ENCODE peak calls at places on chromosomes 2 and 18, in eight cellular contexts. One of them, this sample, is unnamed.

GRCh38 chr2:67054725-67055124 is 342.4 kb upstream of the ETAA1 start:
- DNase-seq in cardiac fibroblast: no peak
- DNase-seq in right atrium auricular region: no peak
- DNase-seq in stomach: no peak
- DNase-seq in CD8-positive, alpha-beta T cell: no peak
- DNase-seq in AG09309: no peak
- DNase-seq in mammary epithelial cell: no peak
- DNase-seq in IMR-90: no peak
- DNase-seq in this sample: no peak

GRCh38 chr2:636649-637405 is 40.4 kb downstream of the TMEM18 start:
- DNase-seq in cardiac fibroblast: peak
- DNase-seq in right atrium auricular region: peak
- DNase-seq in stomach: peak
- DNase-seq in CD8-positive, alpha-beta T cell: peak
- DNase-seq in AG09309: no peak
- DNase-seq in mammary epithelial cell: peak
- DNase-seq in IMR-90: peak
- DNase-seq in this sample: peak

GRCh38 chr2:239576784-239577183 is 176.0 kb upstream of the HDAC4 start:
- DNase-seq in cardiac fibroblast: no peak
- DNase-seq in right atrium auricular region: no peak
- DNase-seq in stomach: no peak
- DNase-seq in CD8-positive, alpha-beta T cell: no peak
- DNase-seq in AG09309: no peak
- DNase-seq in mammary epithelial cell: no peak
- DNase-seq in IMR-90: no peak
- DNase-seq in this sample: no peak

GRCh38 chr2:234292205-234292954 is 204.5 kb downstream of the ARL4C start:
- DNase-seq in cardiac fibroblast: peak
- DNase-seq in right atrium auricular region: no peak
- DNase-seq in stomach: no peak
- DNase-seq in CD8-positive, alpha-beta T cell: peak
- DNase-seq in AG09309: no peak
- DNase-seq in mammary epithelial cell: no peak
- DNase-seq in IMR-90: no peak
- DNase-seq in this sample: no peak

GRCh38 chr2:196442211-196442610 is 197.3 kb upstream of the CCDC150 start:
- DNase-seq in cardiac fibroblast: no peak
- DNase-seq in right atrium auricular region: no peak
- DNase-seq in stomach: no peak
- DNase-seq in CD8-positive, alpha-beta T cell: no peak
- DNase-seq in AG09309: no peak
- DNase-seq in mammary epithelial cell: no peak
- DNase-seq in IMR-90: peak
- DNase-seq in this sample: no peak

GRCh38 chr2:230895536-230896345 is 29.3 kb downstream of the GPR55 start:
- DNase-seq in cardiac fibroblast: no peak
- DNase-seq in right atrium auricular region: no peak
- DNase-seq in stomach: peak
- DNase-seq in CD8-positive, alpha-beta T cell: no peak
- DNase-seq in AG09309: no peak
- DNase-seq in mammary epithelial cell: no peak
- DNase-seq in IMR-90: no peak
- DNase-seq in this sample: no peak

GRCh38 chr2:88599527-88599926 is 27.7 kb downstream of the EIF2AK3 start:
- DNase-seq in cardiac fibroblast: no peak
- DNase-seq in right atrium auricular region: no peak
- DNase-seq in stomach: no peak
- DNase-seq in CD8-positive, alpha-beta T cell: no peak
- DNase-seq in AG09309: no peak
- DNase-seq in mammary epithelial cell: no peak
- DNase-seq in IMR-90: no peak
- DNase-seq in this sample: no peak

GRCh38 chr2:113720167-113720566 is 36.3 kb downstream of the SLC35F5 start:
- DNase-seq in cardiac fibroblast: peak
- DNase-seq in right atrium auricular region: no peak
- DNase-seq in stomach: no peak
- DNase-seq in CD8-positive, alpha-beta T cell: no peak
- DNase-seq in AG09309: no peak
- DNase-seq in mammary epithelial cell: no peak
- DNase-seq in IMR-90: peak
- DNase-seq in this sample: no peak

GRCh38 chr2:714005-714741 is 37.0 kb upstream of the TMEM18 start:
- DNase-seq in cardiac fibroblast: peak
- DNase-seq in right atrium auricular region: no peak
- DNase-seq in stomach: peak
- DNase-seq in CD8-positive, alpha-beta T cell: peak
- DNase-seq in AG09309: peak
- DNase-seq in mammary epithelial cell: peak
- DNase-seq in IMR-90: peak
- DNase-seq in this sample: peak

GRCh38 chr18:53819671-53820070 is 404.8 kb downstream of the MBD2 start:
- DNase-seq in cardiac fibroblast: no peak
- DNase-seq in right atrium auricular region: no peak
- DNase-seq in stomach: no peak
- DNase-seq in CD8-positive, alpha-beta T cell: no peak
- DNase-seq in AG09309: no peak
- DNase-seq in mammary epithelial cell: no peak
- DNase-seq in IMR-90: no peak
- DNase-seq in this sample: no peak

GRCh38 chr18:23231340-23232021 is 96.2 kb downstream of the CABLES1 start:
- DNase-seq in cardiac fibroblast: peak
- DNase-seq in right atrium auricular region: peak
- DNase-seq in stomach: peak
- DNase-seq in CD8-positive, alpha-beta T cell: peak
- DNase-seq in AG09309: peak
- DNase-seq in mammary epithelial cell: peak
- DNase-seq in IMR-90: peak
- DNase-seq in this sample: peak

GRCh38 chr2:75428060-75428459 is 132.7 kb downstream of the EVA1A start:
- DNase-seq in cardiac fibroblast: no peak
- DNase-seq in right atrium auricular region: no peak
- DNase-seq in stomach: no peak
- DNase-seq in CD8-positive, alpha-beta T cell: no peak
- DNase-seq in AG09309: no peak
- DNase-seq in mammary epithelial cell: no peak
- DNase-seq in IMR-90: no peak
- DNase-seq in this sample: no peak

GRCh38 chr2:7031424-7032245 is 114.4 kb downstream of the RNF144A start:
- DNase-seq in cardiac fibroblast: peak
- DNase-seq in right atrium auricular region: no peak
- DNase-seq in stomach: peak
- DNase-seq in CD8-positive, alpha-beta T cell: peak
- DNase-seq in AG09309: no peak
- DNase-seq in mammary epithelial cell: peak
- DNase-seq in IMR-90: no peak
- DNase-seq in this sample: no peak

DNA sequence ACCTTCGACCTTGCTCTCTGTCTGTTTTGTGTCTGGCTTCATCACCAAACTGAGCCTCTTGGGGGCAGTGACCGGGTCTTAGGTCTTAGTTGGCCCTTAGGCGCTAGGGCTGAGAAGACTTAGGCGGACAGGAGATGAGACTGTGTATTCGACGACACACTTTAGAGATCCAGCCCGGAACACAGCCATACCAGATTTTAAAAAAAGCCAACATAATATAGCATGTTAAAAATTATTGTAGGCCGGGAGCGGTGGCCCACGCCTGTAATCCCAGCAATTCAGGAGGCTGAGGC is 9.5 kb upstream of the PROC start:
- DNase-seq in cardiac fibroblast: no peak
- DNase-seq in right atrium auricular region: no peak
- DNase-seq in stomach: no peak
- DNase-seq in CD8-positive, alpha-beta T cell: no peak
- DNase-seq in AG09309: no peak
- DNase-seq in mammary epithelial cell: no peak
- DNase-seq in IMR-90: no peak
- DNase-seq in this sample: no peak
- H3K4me3 ChIP-seq in cardiac fibroblast: no peak
- H3K4me3 ChIP-seq in right atrium auricular region: peak
- H3K4me3 ChIP-seq in stomach: peak
- H3K4me3 ChIP-seq in CD8-positive, alpha-beta T cell: no peak
- H3K4me3 ChIP-seq in AG09309: no peak
- H3K4me3 ChIP-seq in mammary epithelial cell: no peak
- H3K4me3 ChIP-seq in IMR-90: no peak
- H3K4me3 ChIP-seq in this sample: no peak

GRCh38 chr2:129748653-129749052 is 230.8 kb upstream of the RAB6C start:
- DNase-seq in cardiac fibroblast: no peak
- DNase-seq in right atrium auricular region: no peak
- DNase-seq in stomach: no peak
- DNase-seq in CD8-positive, alpha-beta T cell: no peak
- DNase-seq in AG09309: no peak
- DNase-seq in mammary epithelial cell: peak
- DNase-seq in IMR-90: no peak
- DNase-seq in this sample: no peak
- TF ChIP-seq CTCF in cardiac fibroblast: no peak
- TF ChIP-seq CTCF in right atrium auricular region: no peak
- TF ChIP-seq CTCF in stomach: no peak
- TF ChIP-seq CTCF in CD8-positive, alpha-beta T cell: no peak
- TF ChIP-seq CTCF in AG09309: no peak
- TF ChIP-seq CTCF in mammary epithelial cell: no peak
- TF ChIP-seq CTCF in IMR-90: no peak
- TF ChIP-seq CTCF in this sample: no peak

DNA sequence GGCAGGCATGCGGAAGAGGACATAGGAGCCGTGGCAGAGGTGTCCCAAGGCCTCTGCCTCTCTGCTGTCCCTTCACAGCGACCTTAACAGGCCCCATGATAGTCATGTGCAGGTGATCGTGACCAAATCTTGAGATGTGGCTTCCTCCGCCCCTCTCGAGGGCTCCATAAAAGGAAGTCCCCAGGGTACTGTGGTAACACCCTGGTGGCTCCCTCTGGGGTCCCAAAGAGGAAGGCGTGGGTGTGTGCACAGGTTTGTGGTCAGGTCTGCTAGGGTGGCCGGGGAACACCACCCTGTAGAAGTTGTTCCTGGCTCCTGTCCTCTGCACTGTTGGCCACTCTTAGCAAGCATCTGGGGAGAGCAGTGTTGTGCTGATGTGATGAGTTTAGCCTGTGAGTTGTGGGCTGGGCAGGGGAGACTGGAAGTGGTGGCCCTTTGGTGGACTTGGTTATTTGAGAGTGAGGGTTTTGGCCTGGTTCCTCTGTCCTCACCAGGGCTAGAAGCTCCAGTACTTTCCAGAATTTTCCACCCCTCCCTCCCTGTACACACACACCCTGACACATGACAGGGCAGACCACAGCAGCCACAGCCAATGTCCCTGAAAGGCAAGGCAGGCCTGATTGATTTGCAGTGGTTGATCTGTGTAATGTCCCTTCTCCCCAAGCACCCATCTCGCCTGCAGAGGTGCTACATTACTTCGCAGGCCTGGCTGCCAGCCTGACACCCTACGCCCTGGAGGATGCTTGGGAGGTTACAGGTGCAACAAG is 68.9 kb upstream of the BOD1L2 start:
- DNase-seq in cardiac fibroblast: no peak
- DNase-seq in right atrium auricular region: no peak
- DNase-seq in stomach: no peak
- DNase-seq in CD8-positive, alpha-beta T cell: peak
- DNase-seq in AG09309: no peak
- DNase-seq in mammary epithelial cell: no peak
- DNase-seq in IMR-90: no peak
- DNase-seq in this sample: no peak
- H3K4me3 ChIP-seq in cardiac fibroblast: no peak
- H3K4me3 ChIP-seq in right atrium auricular region: no peak
- H3K4me3 ChIP-seq in stomach: no peak
- H3K4me3 ChIP-seq in CD8-positive, alpha-beta T cell: no peak
- H3K4me3 ChIP-seq in AG09309: no peak
- H3K4me3 ChIP-seq in mammary epithelial cell: no peak
- H3K4me3 ChIP-seq in IMR-90: no peak
- H3K4me3 ChIP-seq in this sample: no peak

DNA sequence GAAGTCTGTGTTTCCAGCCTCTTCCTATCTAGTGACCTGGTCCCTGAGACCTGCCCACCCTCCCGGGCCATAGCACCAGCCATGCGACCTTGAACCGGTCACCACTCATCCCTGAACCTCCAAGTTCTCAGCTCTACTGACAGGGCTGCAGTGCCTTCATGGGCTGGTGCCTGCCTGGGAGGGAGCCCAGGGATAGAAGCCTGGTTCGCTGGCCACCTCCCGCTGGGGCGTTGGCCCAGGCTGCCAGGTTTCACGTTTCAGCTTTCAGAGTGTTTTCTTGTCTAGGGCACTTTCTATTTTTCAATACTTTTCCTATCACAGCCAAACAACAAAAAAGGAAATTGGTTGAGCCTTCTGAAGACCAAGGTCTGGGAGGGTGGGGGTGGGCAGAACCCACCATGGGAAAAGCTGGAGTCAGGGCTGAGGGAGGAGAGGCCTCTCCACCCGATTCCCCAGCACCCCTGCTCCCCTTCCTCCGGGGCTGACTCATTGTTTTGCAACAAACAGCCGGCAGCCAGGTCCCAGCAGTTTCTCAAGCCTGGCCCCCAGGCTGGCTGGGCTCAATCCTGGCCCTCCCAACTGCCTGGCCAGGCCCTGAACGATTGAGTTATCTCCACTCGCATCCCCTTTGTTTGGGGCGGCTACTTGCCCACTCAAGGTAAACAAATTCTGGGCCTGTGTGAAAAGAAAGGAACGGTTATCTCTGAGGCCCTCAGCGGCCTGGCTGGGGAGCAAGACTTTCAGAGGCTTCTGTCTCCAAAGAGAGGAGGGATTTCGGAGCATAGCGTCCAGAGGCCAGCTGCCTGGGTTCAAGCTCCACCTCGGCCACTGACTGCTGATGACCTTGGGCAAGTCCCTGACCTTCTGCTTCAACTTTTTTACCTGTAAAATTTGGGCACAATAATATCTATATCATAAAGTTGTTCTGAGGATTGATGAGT is 47.5 kb downstream of the ZFP36L2 start:
- DNase-seq in cardiac fibroblast: peak
- DNase-seq in right atrium auricular region: peak
- DNase-seq in stomach: peak
- DNase-seq in CD8-positive, alpha-beta T cell: peak
- DNase-seq in AG09309: peak
- DNase-seq in mammary epithelial cell: peak
- DNase-seq in IMR-90: peak
- DNase-seq in this sample: peak
- TF ChIP-seq CTCF in cardiac fibroblast: no peak
- TF ChIP-seq CTCF in right atrium auricular region: no peak
- TF ChIP-seq CTCF in stomach: no peak
- TF ChIP-seq CTCF in CD8-positive, alpha-beta T cell: no peak
- TF ChIP-seq CTCF in AG09309: no peak
- TF ChIP-seq CTCF in mammary epithelial cell: no peak
- TF ChIP-seq CTCF in IMR-90: no peak
- TF ChIP-seq CTCF in this sample: no peak

This sample was measured in astrocyte of the cerebellum.